ENCODE peak calls at places on chromosomes 2 and 18, in four cellular contexts. K is H1, E is HepG2, P is SK-N-SH. D is an unnamed sample.

GRCh38 chr2:221676566-221677172 is 104.6 kb upstream of the EPHA4 start:
- DNase-seq in K (no peak), E (no peak), P (no peak), D (no peak)

GRCh38 chr2:42457011-42457410 is 36.8 kb downstream of the KCNG3 start:
- DNase-seq in P (no peak), K (no peak), E (peak; percentile 11), D (no peak)

GRCh38 chr2:27427863-27428212 is 593 bp upstream of the NRBP1 start:
- DNase-seq in P (no peak), K (no peak), E (no peak), D (no peak)

GRCh38 chr2:207901401-207901800 is 123.9 kb downstream of the PLEKHM3 start:
- DNase-seq in K (no peak), P (no peak), E (no peak), D (no peak)

GRCh38 chr2:239291505-239292350 is 109.1 kb downstream of the HDAC4 start:
- DNase-seq in P (no peak), K (peak; percentile 78), E (no peak), D (no peak)

GRCh38 chr2:68505603-68506159 is 38.3 kb downstream of the APLF start:
- DNase-seq in E (no peak), P (no peak), K (no peak), D (no peak)

GRCh38 chr2:171208648-171209047 is 48.0 kb upstream of the TLK1 start:
- DNase-seq in P (no peak), E (no peak), K (no peak), D (no peak)

GRCh38 chr18:50902797-50903196 is 23.9 kb downstream of the ME2 start:
- DNase-seq in K (no peak), E (peak; percentile 70), P (no peak), D (no peak)

GRCh38 chr2:30237346-30238142 is 6.2 kb downstream of the LBH start:
- DNase-seq in P (no peak), E (no peak), K (no peak), D (no peak)

GRCh38 chr2:209423562-209424541 is at the start of gene MAP2:
- DNase-seq in E (peak; percentile 61), P (peak; percentile 96), K (peak; percentile 54), D (peak; percentile 49)

GRCh38 chr2:174577967-174578589 is 19.5 kb downstream of the WIPF1 start:
- DNase-seq in P (peak; percentile 51), K (no peak), E (no peak), D (no peak)

GRCh38 chr2:216717491-216717901 is 22.1 kb upstream of the IGFBP5 start:
- DNase-seq in E (no peak), P (no peak), K (no peak), D (no peak)

GRCh38 chr2:35530615-35531135 is 824.9 kb upstream of the CRIM1 start:
- DNase-seq in E (no peak), K (no peak), P (no peak), D (no peak)

GRCh38 chr2:44833123-44834069 is 108.1 kb upstream of the SIX3 start:
- DNase-seq in P (no peak), K (no peak), E (no peak), D (no peak)

GRCh38 chr2:179655627-179656026 is 205.8 kb downstream of the ZNF385B start:
- DNase-seq in K (no peak), E (no peak), P (no peak), D (no peak)

GRCh38 chr2:219282943-219283581 is 3.9 kb downstream of the DNAJB2 start:
- DNase-seq in K (no peak), E (no peak), P (no peak), D (no peak)

GRCh38 chr2:219344756-219345458 is 12.4 kb upstream of the RESP18 start:
- DNase-seq in P (no peak), E (no peak), K (no peak), D (peak; percentile 35)

GRCh38 chr2:134718956-134719814 is at the start of gene TMEM163:
- DNase-seq in E (no peak), P (no peak), K (no peak), D (no peak)

GRCh38 chr18:67425724-67426123 is 90.8 kb downstream of the DSEL start:
- DNase-seq in K (no peak), P (no peak), E (no peak), D (no peak)

GRCh38 chr18:31356025-31356424 is 20.6 kb upstream of the DSG4 start:
- DNase-seq in K (no peak), E (no peak), P (no peak), D (no peak)

GRCh38 chr18:57447154-57447621 is 12.0 kb downstream of the ONECUT2 start:
- DNase-seq in K (no peak), P (no peak), E (no peak), D (peak; percentile 25)

GRCh38 chr2:44912660-44913059 is 28.8 kb upstream of the SIX3 start:
- DNase-seq in P (no peak), E (no peak), K (no peak), D (no peak)

GRCh38 chr18:51988277-51988676 is 351.7 kb upstream of the DCC start:
- DNase-seq in K (no peak), P (no peak), E (no peak), D (no peak)
- TF ChIP-seq GABPA in K (no peak), P (no peak), E (no peak), D (no peak)

GRCh38 chr2:113711857-113712256 is 44.6 kb downstream of the SLC35F5 start:
- DNase-seq in K (no peak), E (no peak), P (no peak), D (no peak)
- TF ChIP-seq GABPA in K (no peak), E (no peak), P (no peak), D (no peak)

DNA sequence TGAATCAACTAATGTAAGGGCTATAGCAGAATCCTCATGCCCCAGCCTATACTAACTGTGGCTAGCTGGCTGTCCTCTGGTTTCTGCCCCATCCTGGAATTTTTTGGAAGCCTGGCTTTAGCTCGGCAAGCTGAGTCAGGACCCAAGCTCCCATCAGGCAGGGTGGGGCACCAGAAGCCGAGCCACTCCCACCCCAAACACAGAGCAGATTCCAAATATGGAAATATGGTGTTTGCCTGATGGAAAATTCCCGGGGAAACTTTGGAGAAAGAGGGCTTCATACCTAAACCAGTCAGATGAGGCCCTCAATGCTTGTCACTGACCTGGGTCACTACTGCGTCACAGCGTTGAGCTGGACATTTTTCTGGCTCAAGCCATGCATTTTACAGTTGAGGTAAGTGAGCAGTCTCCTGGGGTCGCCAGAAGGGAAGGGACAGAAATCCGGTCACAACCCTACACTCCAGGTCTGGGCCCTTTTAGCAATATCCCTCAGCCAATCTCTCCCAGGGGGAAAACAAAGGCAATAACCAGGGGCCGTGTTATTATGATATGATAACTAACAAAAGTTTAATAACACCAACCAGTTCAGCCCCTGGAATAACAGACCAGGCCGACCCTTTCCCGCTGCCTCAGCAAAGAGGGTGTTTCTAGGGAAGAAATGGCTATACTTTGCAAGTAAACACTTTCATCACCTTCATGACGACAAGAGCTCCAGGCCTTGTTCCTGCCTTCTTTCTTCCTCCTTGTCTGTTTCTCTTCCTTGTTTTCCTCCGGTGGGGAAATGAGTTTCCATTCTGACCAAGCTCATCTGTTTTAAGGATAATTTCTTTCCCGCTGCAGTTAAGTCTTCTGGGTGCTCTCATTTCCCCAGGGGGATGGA is 37.7 kb downstream of the PSD4 start:
- DNase-seq in E (peak; percentile 29), K (no peak), P (no peak), D (no peak)
- TF ChIP-seq GABPA in E (no peak), K (no peak), P (no peak), D (no peak)

GRCh38 chr2:65351234-65351947 is 81.0 kb downstream of the SPRED2 start:
- DNase-seq in K (no peak), E (no peak), P (no peak), D (no peak)

GRCh38 chr2:65350714-65351113 is 81.7 kb downstream of the SPRED2 start:
- DNase-seq in E (no peak), K (no peak), P (no peak), D (no peak)

GRCh38 chr2:65351948-65352595 is 80.3 kb downstream of the SPRED2 start:
- DNase-seq in P (no peak), K (no peak), E (no peak), D (no peak)

GRCh38 chr2:65347913-65348312 is 84.5 kb downstream of the SPRED2 start:
- DNase-seq in P (no peak), E (no peak), K (no peak), D (no peak)

DNA sequence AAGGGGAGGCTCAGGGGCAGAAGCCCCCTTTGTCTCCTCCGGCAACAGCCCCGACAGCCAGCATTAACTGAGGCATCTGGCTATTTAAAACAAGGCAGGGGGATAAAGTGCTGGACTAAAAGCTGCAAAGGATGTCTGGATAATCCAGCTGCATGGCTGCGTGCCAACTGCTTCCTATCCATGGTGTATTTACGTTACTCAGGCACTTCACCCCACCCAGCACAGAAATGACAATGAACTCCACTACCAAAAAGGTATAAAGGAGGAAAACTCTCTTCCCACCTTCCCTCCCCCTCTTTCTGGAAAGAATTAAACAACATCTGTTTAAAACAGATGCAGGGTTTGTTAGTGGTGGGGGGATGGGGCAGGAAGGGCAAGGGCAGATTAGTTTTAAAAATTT is 82.5 kb downstream of the SPRED2 start:
- DNase-seq in E (peak; percentile 65), P (peak; percentile 81), K (no peak), D (no peak)
- TF ChIP-seq GABPA in E (no peak), P (no peak), K (no peak), D (no peak)

GRCh38 chr2:51472783-51473182 is 440.9 kb upstream of the NRXN1 start:
- DNase-seq in P (no peak), K (no peak), E (no peak), D (no peak)
- TF ChIP-seq GABPA in P (no peak), K (no peak), E (no peak), D (no peak)

D was measured in HL-60.